ENCODE peak calls at places on chromosomes 12 and 14, in eight cellular contexts. One of them, this sample, is unnamed.

GRCh38 chr12:92085483-92086040 is 60.1 kb downstream of the BTG1 start:
- ATAC-seq in gastrocnemius medialis: no peak
- ATAC-seq in pancreas: no peak
- ATAC-seq in activated T-cell treated with anti-CD3 and anti-CD28 coated beads, Interleukin-2, amount 50 U/mL, for 4 hours: no peak
- ATAC-seq in WTC11: no peak
- ATAC-seq in left lung: no peak
- ATAC-seq in SK-N-SH treated with all-trans-retinoic acid at 6 μM for 48 hours: no peak
- ATAC-seq in gastroesophageal sphincter: no peak
- ATAC-seq in this sample: no peak

GRCh38 chr14:30656190-30656632 is 34.1 kb downstream of the SCFD1 start:
- ATAC-seq in gastrocnemius medialis: no peak
- ATAC-seq in pancreas: peak
- ATAC-seq in activated T-cell treated with anti-CD3 and anti-CD28 coated beads, Interleukin-2, amount 50 U/mL, for 4 hours: no peak
- ATAC-seq in WTC11: peak
- ATAC-seq in left lung: peak
- ATAC-seq in SK-N-SH treated with all-trans-retinoic acid at 6 μM for 48 hours: peak
- ATAC-seq in gastroesophageal sphincter: peak
- ATAC-seq in this sample: no peak

GRCh38 chr12:14577344-14577743 is 9.7 kb upstream of the PLBD1 start:
- ATAC-seq in gastrocnemius medialis: no peak
- ATAC-seq in pancreas: no peak
- ATAC-seq in activated T-cell treated with anti-CD3 and anti-CD28 coated beads, Interleukin-2, amount 50 U/mL, for 4 hours: no peak
- ATAC-seq in WTC11: no peak
- ATAC-seq in left lung: peak
- ATAC-seq in SK-N-SH treated with all-trans-retinoic acid at 6 μM for 48 hours: no peak
- ATAC-seq in gastroesophageal sphincter: no peak
- ATAC-seq in this sample: peak

GRCh38 chr12:92175961-92176360 is 30.3 kb upstream of the BTG1 start:
- ATAC-seq in gastrocnemius medialis: no peak
- ATAC-seq in pancreas: no peak
- ATAC-seq in activated T-cell treated with anti-CD3 and anti-CD28 coated beads, Interleukin-2, amount 50 U/mL, for 4 hours: no peak
- ATAC-seq in WTC11: peak
- ATAC-seq in left lung: no peak
- ATAC-seq in SK-N-SH treated with all-trans-retinoic acid at 6 μM for 48 hours: no peak
- ATAC-seq in gastroesophageal sphincter: no peak
- ATAC-seq in this sample: no peak

GRCh38 chr12:52645982-52646381 is 6.0 kb downstream of the KRT2 start:
- ATAC-seq in gastrocnemius medialis: no peak
- ATAC-seq in pancreas: no peak
- ATAC-seq in activated T-cell treated with anti-CD3 and anti-CD28 coated beads, Interleukin-2, amount 50 U/mL, for 4 hours: no peak
- ATAC-seq in WTC11: no peak
- ATAC-seq in left lung: no peak
- ATAC-seq in SK-N-SH treated with all-trans-retinoic acid at 6 μM for 48 hours: no peak
- ATAC-seq in gastroesophageal sphincter: no peak
- ATAC-seq in this sample: no peak

GRCh38 chr12:7638064-7638763 is 27.5 kb downstream of the APOBEC1 start:
- ATAC-seq in gastrocnemius medialis: peak
- ATAC-seq in pancreas: no peak
- ATAC-seq in activated T-cell treated with anti-CD3 and anti-CD28 coated beads, Interleukin-2, amount 50 U/mL, for 4 hours: no peak
- ATAC-seq in WTC11: peak
- ATAC-seq in left lung: peak
- ATAC-seq in SK-N-SH treated with all-trans-retinoic acid at 6 μM for 48 hours: peak
- ATAC-seq in gastroesophageal sphincter: peak
- ATAC-seq in this sample: peak

GRCh38 chr12:92167075-92167474 is 21.4 kb upstream of the BTG1 start:
- ATAC-seq in gastrocnemius medialis: no peak
- ATAC-seq in pancreas: no peak
- ATAC-seq in activated T-cell treated with anti-CD3 and anti-CD28 coated beads, Interleukin-2, amount 50 U/mL, for 4 hours: no peak
- ATAC-seq in WTC11: no peak
- ATAC-seq in left lung: no peak
- ATAC-seq in SK-N-SH treated with all-trans-retinoic acid at 6 μM for 48 hours: no peak
- ATAC-seq in gastroesophageal sphincter: no peak
- ATAC-seq in this sample: no peak

GRCh38 chr12:96255077-96255476 is 60.9 kb downstream of the ELK3 start:
- ATAC-seq in gastrocnemius medialis: peak
- ATAC-seq in pancreas: no peak
- ATAC-seq in activated T-cell treated with anti-CD3 and anti-CD28 coated beads, Interleukin-2, amount 50 U/mL, for 4 hours: no peak
- ATAC-seq in WTC11: no peak
- ATAC-seq in left lung: peak
- ATAC-seq in SK-N-SH treated with all-trans-retinoic acid at 6 μM for 48 hours: no peak
- ATAC-seq in gastroesophageal sphincter: peak
- ATAC-seq in this sample: no peak

GRCh38 chr14:51715742-51716141 is 64.0 kb downstream of the FRMD6 start:
- ATAC-seq in gastrocnemius medialis: no peak
- ATAC-seq in pancreas: no peak
- ATAC-seq in activated T-cell treated with anti-CD3 and anti-CD28 coated beads, Interleukin-2, amount 50 U/mL, for 4 hours: no peak
- ATAC-seq in WTC11: peak
- ATAC-seq in left lung: no peak
- ATAC-seq in SK-N-SH treated with all-trans-retinoic acid at 6 μM for 48 hours: no peak
- ATAC-seq in gastroesophageal sphincter: no peak
- ATAC-seq in this sample: no peak

GRCh38 chr14:98175436-98175835 is 1096.6 kb downstream of the BCL11B start:
- ATAC-seq in gastrocnemius medialis: no peak
- ATAC-seq in pancreas: no peak
- ATAC-seq in activated T-cell treated with anti-CD3 and anti-CD28 coated beads, Interleukin-2, amount 50 U/mL, for 4 hours: no peak
- ATAC-seq in WTC11: no peak
- ATAC-seq in left lung: no peak
- ATAC-seq in SK-N-SH treated with all-trans-retinoic acid at 6 μM for 48 hours: no peak
- ATAC-seq in gastroesophageal sphincter: no peak
- ATAC-seq in this sample: peak

GRCh38 chr12:47189753-47190152 is 110.0 kb upstream of the AMIGO2 start:
- ATAC-seq in gastrocnemius medialis: no peak
- ATAC-seq in pancreas: no peak
- ATAC-seq in activated T-cell treated with anti-CD3 and anti-CD28 coated beads, Interleukin-2, amount 50 U/mL, for 4 hours: no peak
- ATAC-seq in WTC11: peak
- ATAC-seq in left lung: peak
- ATAC-seq in SK-N-SH treated with all-trans-retinoic acid at 6 μM for 48 hours: no peak
- ATAC-seq in gastroesophageal sphincter: no peak
- ATAC-seq in this sample: no peak